ENCODE peak calls at places on chromosomes 13 and 19, in five cellular contexts. C, U, X, W and Y are unnamed samples.

GRCh38 chr13:97986841-97987240 is 33.4 kb downstream of the IPO5 start:
- DNase-seq in C (no peak), U (no peak), X (no peak), W (peak), Y (no peak)

GRCh38 chr19:9128171-9128570 is 1.4 kb upstream of the OR7G3 start:
- DNase-seq in C (peak), U (no peak), X (no peak), W (no peak), Y (no peak)

GRCh38 chr13:37023871-37024270 is 23.3 kb downstream of the EXOSC8 start:
- DNase-seq in C (peak), U (no peak), X (no peak), W (no peak), Y (no peak)

GRCh38 chr19:39111593-39112199 is 13.9 kb upstream of the PAK4 start:
- DNase-seq in C (peak), U (no peak), X (no peak), W (no peak), Y (no peak)

GRCh38 chr13:28659611-28659970 is 661 bp downstream of the POMP start:
- DNase-seq in C (peak), U (no peak), X (no peak), W (no peak), Y (no peak)

GRCh38 chr19:3950871-3951861 is 18.3 kb downstream of the NMRK2 start:
- DNase-seq in C (no peak), U (peak), X (no peak), W (peak), Y (no peak)

GRCh38 chr13:110965038-110965754 is 50.3 kb upstream of the ANKRD10 start:
- DNase-seq in C (peak), U (no peak), X (no peak), W (no peak), Y (no peak)

GRCh38 chr19:1213391-1214286 is 8.1 kb downstream of the STK11 start:
- DNase-seq in C (peak), U (peak), X (peak), W (peak), Y (peak)

GRCh38 chr19:52963229-52963760 is 614 bp upstream of the ZNF816 start:
- DNase-seq in C (no peak), U (peak), X (no peak), W (no peak), Y (peak)

GRCh38 chr19:55166530-55167268 is at the start of gene DNAAF3:
- DNase-seq in C (peak), U (peak), X (peak), W (peak), Y (peak)

GRCh38 chr13:33205804-33206221 is 79.7 kb downstream of the STARD13 start:
- DNase-seq in C (no peak), U (peak), X (no peak), W (no peak), Y (no peak)

GRCh38 chr13:81639984-81640582 is 1299.2 kb upstream of the SPRY2 start:
- DNase-seq in C (no peak), U (peak), X (no peak), W (no peak), Y (no peak)